ENCODE peak calls at places on chromosomes 12 and 14, in ten cellular contexts. N is HS-27A; T is fibroblast of pulmonary artery; E is GF-D8; R is tibial artery; Z is heart right ventricle; P is ELR; A is activated CD8-positive, alpha-beta T cell treated with anti-CD3 and anti-CD28 coated beads, Interleukin-2, amount 10 ng/mL, durations not matched to agents 7 days and 5 days; B is naive thymus-derived CD8-positive, alpha-beta T cell; J is occipital lobe. L is an unnamed sample.

GRCh38 chr14:75341639-75342038 is 63.0 kb downstream of the FOS start:
- DNase-seq in N (no peak), T (peak; percentile 15), E (peak; percentile 56), R (no peak), Z (no peak), P (no peak), A (no peak), B (no peak), J (no peak), L (no peak)

GRCh38 chr14:70317091-70317968 is 42.2 kb downstream of the COX16 start:
- DNase-seq in N (no peak), T (no peak), E (no peak), R (no peak), Z (no peak), P (no peak), A (no peak), B (no peak), J (no peak), L (no peak)

GRCh38 chr14:29643415-29644206 is 284.0 kb downstream of the PRKD1 start:
- DNase-seq in N (no peak), T (peak; percentile 76), E (no peak), R (no peak), Z (no peak), P (peak; percentile 5), A (no peak), B (no peak), J (no peak), L (no peak)

GRCh38 chr12:50057000-50057841 is at the start of gene ASIC1:
- DNase-seq in N (no peak), T (peak; percentile 68), E (no peak), R (peak; percentile 78), Z (peak; percentile 79), P (peak; percentile 64), A (peak; percentile 61), B (peak; percentile 38), J (peak; percentile 77), L (peak; percentile 53)

GRCh38 chr14:84646791-84647500 is 883.0 kb upstream of the FLRT2 start:
- DNase-seq in N (no peak), T (peak; percentile 54), E (no peak), R (no peak), Z (no peak), P (peak; percentile 10), A (no peak), B (no peak), J (no peak), L (no peak)

GRCh38 chr14:52949711-52950409 is 990 bp downstream of the FERMT2 start:
- DNase-seq in N (peak; percentile 30), T (peak; percentile 59), E (no peak), R (peak; percentile 67), Z (no peak), P (peak; percentile 75), A (no peak), B (no peak), J (peak; percentile 3), L (peak; percentile 24)

GRCh38 chr12:88503344-88503743 is 76.9 kb downstream of the KITLG start:
- DNase-seq in N (no peak), T (no peak), E (no peak), R (no peak), Z (no peak), P (no peak), A (no peak), B (no peak), J (no peak), L (no peak)

GRCh38 chr14:53054457-53054856 is 98.7 kb downstream of the DDHD1 start:
- DNase-seq in N (no peak), T (peak; percentile 44), E (no peak), R (no peak), Z (no peak), P (peak; percentile 61), A (no peak), B (no peak), J (no peak), L (no peak)

GRCh38 chr12:54486173-54486867 is 11.2 kb upstream of the NCKAP1L start:
- DNase-seq in N (no peak), T (no peak), E (no peak), R (no peak), Z (no peak), P (no peak), A (no peak), B (no peak), J (no peak), L (peak; percentile 42)

GRCh38 chr12:121787063-121787774 is 6.3 kb downstream of the RHOF start:
- DNase-seq in N (no peak), T (no peak), E (no peak), R (no peak), Z (no peak), P (no peak), A (peak; percentile 76), B (peak; percentile 61), J (no peak), L (peak; percentile 55)

GRCh38 chr12:52331833-52332232 is 10.6 kb upstream of the KRT83 start:
- DNase-seq in N (no peak), T (no peak), E (no peak), R (peak; percentile 20), Z (no peak), P (no peak), A (no peak), B (no peak), J (no peak), L (no peak)

GRCh38 chr12:94872671-94873367 is 130.7 kb downstream of the NDUFA12 start:
- DNase-seq in N (no peak), T (no peak), E (no peak), R (no peak), Z (no peak), P (no peak), A (no peak), B (no peak), J (no peak), L (peak; percentile 63)

GRCh38 chr12:1131811-1132224 is 140.8 kb downstream of the ERC1 start:
- DNase-seq in N (no peak), T (no peak), E (no peak), R (no peak), Z (no peak), P (no peak), A (no peak), B (no peak), J (no peak), L (no peak)

GRCh38 chr12:123243851-123244250 is 10.6 kb downstream of the MTRFR start:
- DNase-seq in N (no peak), T (no peak), E (no peak), R (no peak), Z (no peak), P (no peak), A (no peak), B (no peak), J (no peak), L (no peak)

GRCh38 chr12:122081697-122082221 is 3.2 kb downstream of the MLXIP start:
- DNase-seq in N (no peak), T (peak; percentile 90), E (peak; percentile 86), R (peak; percentile 63), Z (peak; percentile 64), P (peak; percentile 49), A (peak; percentile 65), B (peak; percentile 34), J (no peak), L (peak; percentile 63)

GRCh38 chr12:47349770-47350408 is 270.1 kb upstream of the AMIGO2 start:
- DNase-seq in N (no peak), T (peak; percentile 31), E (no peak), R (no peak), Z (no peak), P (peak; percentile 28), A (no peak), B (no peak), J (no peak), L (no peak)

GRCh38 chr12:108724054-108724889 is 7.0 kb downstream of the CORO1C start:
- DNase-seq in N (no peak), T (peak; percentile 41), E (peak; percentile 34), R (no peak), Z (no peak), P (peak; percentile 86), A (no peak), B (no peak), J (no peak), L (no peak)

GRCh38 chr14:22088614-22089359 is 415.2 kb upstream of the OR4E1 start:
- DNase-seq in N (peak; percentile 69), T (peak; percentile 29), E (no peak), R (no peak), Z (no peak), P (peak; percentile 4), A (no peak), B (no peak), J (no peak), L (no peak)

GRCh38 chr12:98424726-98425401 is 90.5 kb upstream of the TMPO start:
- DNase-seq in N (peak; percentile 86), T (peak; percentile 93), E (peak; percentile 11), R (no peak), Z (peak; percentile 40), P (peak; percentile 70), A (peak; percentile 66), B (peak; percentile 36), J (peak; percentile 15), L (peak; percentile 36)

GRCh38 chr12:62737615-62738014 is 197.3 kb downstream of the PPM1H start:
- DNase-seq in N (no peak), T (no peak), E (no peak), R (no peak), Z (no peak), P (no peak), A (no peak), B (no peak), J (no peak), L (no peak)

GRCh38 chr14:102197317-102197850 is 57.7 kb downstream of the WDR20 start:
- DNase-seq in N (no peak), T (no peak), E (no peak), R (no peak), Z (no peak), P (no peak), A (no peak), B (no peak), J (no peak), L (no peak)

GRCh38 chr12:98559666-98560065 is 33.8 kb upstream of the SLC25A3 start:
- DNase-seq in N (no peak), T (no peak), E (no peak), R (no peak), Z (no peak), P (no peak), A (no peak), B (no peak), J (no peak), L (no peak)

GRCh38 chr12:2284857-2285256 is 232.1 kb downstream of the CACNA1C start:
- DNase-seq in N (peak; percentile 71), T (peak; percentile 78), E (peak; percentile 52), R (peak; percentile 89), Z (peak; percentile 86), P (peak; percentile 87), A (peak; percentile 43), B (no peak), J (no peak), L (no peak)

GRCh38 chr12:124542021-124542941 is 25.1 kb downstream of the NCOR2 start:
- DNase-seq in N (no peak), T (no peak), E (no peak), R (no peak), Z (no peak), P (peak; percentile 39), A (no peak), B (no peak), J (no peak), L (no peak)

GRCh38 chr12:105799103-105799502 is 339.7 kb downstream of the NUAK1 start:
- DNase-seq in N (no peak), T (no peak), E (no peak), R (no peak), Z (no peak), P (peak; percentile 12), A (no peak), B (no peak), J (no peak), L (no peak)

GRCh38 chr12:50740307-50740706 is 23.6 kb upstream of the ATF1 start:
- DNase-seq in N (no peak), T (peak; percentile 33), E (no peak), R (no peak), Z (no peak), P (peak; percentile 56), A (no peak), B (no peak), J (no peak), L (no peak)

GRCh38 chr14:56133547-56133946 is 15.3 kb downstream of the PELI2 start:
- DNase-seq in N (no peak), T (no peak), E (no peak), R (no peak), Z (no peak), P (no peak), A (no peak), B (no peak), J (no peak), L (no peak)

GRCh38 chr12:22334696-22335290 is at the start of gene ST8SIA1:
- DNase-seq in N (peak; percentile 4), T (peak; percentile 25), E (no peak), R (peak; percentile 71), Z (peak; percentile 50), P (peak; percentile 37), A (peak; percentile 51), B (peak; percentile 1), J (peak; percentile 67), L (peak; percentile 35)